ENCODE peak calls at places on chromosomes 16 and 17, in seven cellular contexts. U, T, O, G, Q, C and Y are unnamed samples.

GRCh38 chr17:81059026-81059425 is 24.1 kb downstream of the BAIAP2 start:
- DNase-seq in U (no peak), T (no peak), O (no peak), G (no peak), Q (no peak), C (no peak), Y (no peak)

GRCh38 chr16:89369266-89369895 is 121.0 kb downstream of the ANKRD11 start:
- DNase-seq in U (no peak), T (no peak), O (peak), G (no peak), Q (no peak), C (no peak), Y (peak)

GRCh38 chr16:77896357-77896972 is 108.1 kb downstream of the VAT1L start:
- DNase-seq in U (no peak), T (no peak), O (no peak), G (peak), Q (no peak), C (no peak), Y (no peak)

GRCh38 chr16:84672276-84673202 is 24.2 kb downstream of the KLHL36 start:
- DNase-seq in U (no peak), T (peak), O (peak), G (peak), Q (peak), C (peak), Y (peak)

GRCh38 chr16:24309222-24309905 is 53.2 kb downstream of the CACNG3 start:
- DNase-seq in U (no peak), T (no peak), O (no peak), G (peak), Q (peak), C (no peak), Y (peak)

GRCh38 chr17:43444223-43445008 is 39.4 kb upstream of the DHX8 start:
- DNase-seq in U (no peak), T (no peak), O (no peak), G (no peak), Q (no peak), C (no peak), Y (peak)

GRCh38 chr16:29899516-29900101 is at the start of gene SEZ6L2:
- DNase-seq in U (no peak), T (no peak), O (peak), G (peak), Q (peak), C (no peak), Y (peak)

GRCh38 chr17:78645421-78646295 is 68.5 kb upstream of the DNAH17 start:
- DNase-seq in U (peak), T (peak), O (peak), G (peak), Q (peak), C (peak), Y (peak)

GRCh38 chr17:49061524-49061943 is 64.3 kb downstream of the IGF2BP1 start:
- DNase-seq in U (no peak), T (no peak), O (no peak), G (no peak), Q (no peak), C (no peak), Y (no peak)

GRCh38 chr17:47935961-47936360 is 5.4 kb upstream of the PNPO start:
- DNase-seq in U (no peak), T (no peak), O (no peak), G (peak), Q (peak), C (no peak), Y (no peak)

GRCh38 chr17:76872221-76872873 is 4.1 kb downstream of the MGAT5B start:
- DNase-seq in U (no peak), T (peak), O (no peak), G (peak), Q (peak), C (no peak), Y (no peak)

GRCh38 chr17:13597723-13598347 is 3.9 kb downstream of the HS3ST3A1 start:
- DNase-seq in U (no peak), T (no peak), O (no peak), G (peak), Q (peak), C (peak), Y (peak)

GRCh38 chr17:31697838-31698237 is 161.2 kb downstream of the COPRS start:
- DNase-seq in U (no peak), T (no peak), O (no peak), G (no peak), Q (no peak), C (no peak), Y (no peak)

GRCh38 chr17:31696703-31697325 is 162.2 kb downstream of the COPRS start:
- DNase-seq in U (no peak), T (no peak), O (no peak), G (no peak), Q (no peak), C (no peak), Y (no peak)

GRCh38 chr17:31698751-31699150 is 160.3 kb downstream of the COPRS start:
- DNase-seq in U (no peak), T (no peak), O (no peak), G (no peak), Q (no peak), C (no peak), Y (no peak)

GRCh38 chr17:31695456-31696090 is 163.5 kb downstream of the COPRS start:
- DNase-seq in U (no peak), T (no peak), O (no peak), G (peak), Q (no peak), C (no peak), Y (no peak)

GRCh38 chr17:31696184-31696602 is 162.9 kb downstream of the COPRS start:
- DNase-seq in U (peak), T (peak), O (peak), G (peak), Q (no peak), C (no peak), Y (peak)
- TF ChIP-seq CTCF in U (peak), T (peak), O (no peak), G (peak), Q (no peak), C (no peak), Y (no peak)

GRCh38 chr17:6549384-6550036 is 6.8 kb downstream of the PITPNM3 start:
- DNase-seq in U (no peak), T (no peak), O (no peak), G (no peak), Q (no peak), C (no peak), Y (no peak)
- H3K27ac ChIP-seq in U (peak), T (no peak), O (no peak), G (no peak), Q (no peak), C (no peak), Y (no peak)

DNA sequence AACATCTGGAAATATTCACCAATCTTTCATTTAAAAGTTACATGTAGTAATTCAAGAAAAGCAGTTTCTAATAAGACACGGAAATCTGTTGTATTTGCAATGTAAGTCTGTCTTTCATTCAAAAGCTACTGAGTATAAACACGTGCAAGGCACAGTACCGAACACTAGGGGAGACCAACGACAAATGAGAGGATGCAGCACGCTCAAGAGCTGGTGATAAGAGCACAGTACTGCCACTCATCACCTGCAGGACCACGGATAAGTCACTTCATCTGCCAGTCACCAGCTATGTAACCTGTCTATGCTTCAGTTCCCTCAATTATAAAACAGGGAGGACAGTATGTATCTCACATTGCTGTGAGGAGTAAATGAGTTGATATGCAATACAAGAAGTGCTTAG is 67.1 kb downstream of the CLEC18A start:
- DNase-seq in U (no peak), T (no peak), O (no peak), G (no peak), Q (no peak), C (peak), Y (no peak)
- TF ChIP-seq CTCF in U (no peak), T (peak), O (no peak), G (no peak), Q (no peak), C (peak), Y (no peak)

DNA sequence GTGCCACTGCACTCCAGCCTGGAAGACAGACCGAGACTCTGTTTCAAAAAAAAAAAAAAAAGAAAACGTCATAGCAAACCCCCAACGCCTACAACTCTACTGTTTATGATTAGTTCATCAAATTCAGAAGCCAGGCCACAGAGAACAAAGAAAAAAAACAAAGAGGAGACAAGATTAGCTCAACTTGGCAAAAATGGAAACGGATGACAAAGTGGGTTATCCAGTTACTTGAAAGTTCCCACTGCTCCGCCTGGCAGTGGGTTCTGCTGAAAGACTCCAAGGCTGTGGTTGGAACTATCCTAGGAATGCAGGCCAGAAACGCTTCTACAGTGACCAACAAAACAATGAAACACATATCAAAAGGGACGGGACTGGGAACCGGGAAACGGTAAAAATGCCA is 53.1 kb downstream of the MRM3 start:
- DNase-seq in U (no peak), T (no peak), O (no peak), G (peak), Q (peak), C (no peak), Y (no peak)
- H3K27ac ChIP-seq in U (peak), T (no peak), O (no peak), G (peak), Q (no peak), C (no peak), Y (no peak)

GRCh38 chr17:45236002-45236606 is 14.4 kb downstream of the FMNL1 start:
- DNase-seq in U (no peak), T (no peak), O (no peak), G (no peak), Q (no peak), C (no peak), Y (no peak)
- TF ChIP-seq CTCF in U (peak), T (peak), O (no peak), G (no peak), Q (peak), C (peak), Y (peak)

GRCh38 chr17:50765454-50766221 is 1.7 kb downstream of the ANKRD40CL start:
- DNase-seq in U (peak), T (no peak), O (no peak), G (no peak), Q (no peak), C (no peak), Y (no peak)
- H3K27ac ChIP-seq in U (peak), T (no peak), O (no peak), G (no peak), Q (no peak), C (no peak), Y (peak)